ENCODE peak calls at places on chromosomes 1 and 21, in five cellular contexts. R is transverse colon, A is A549, C is fibroblast of pulmonary artery, S is MM.1S. E is an unnamed sample.

GRCh38 chr1:67590329-67590728 is 94.7 kb upstream of the GADD45A start:
- DNase-seq in R (peak; percentile 18), A (no peak), C (peak; percentile 78), S (no peak), E (no peak)

GRCh38 chr21:42058631-42059111 is 12.4 kb upstream of the UMODL1 start:
- DNase-seq in R (no peak), A (no peak), C (no peak), S (no peak), E (no peak)

GRCh38 chr1:77347646-77348045 is 65.8 kb downstream of the AK5 start:
- DNase-seq in R (no peak), A (peak; percentile 64), C (peak; percentile 92), S (no peak), E (no peak)

GRCh38 chr1:151568626-151569088 is 28.5 kb downstream of the TUFT1 start:
- DNase-seq in R (no peak), A (no peak), C (no peak), S (no peak), E (no peak)

GRCh38 chr21:35138665-35139381 is 89.7 kb upstream of the RUNX1 start:
- DNase-seq in R (no peak), A (no peak), C (peak; percentile 85), S (no peak), E (peak; percentile 13)

GRCh38 chr1:6683434-6683833 is 18.2 kb downstream of the DNAJC11 start:
- DNase-seq in R (no peak), A (no peak), C (no peak), S (no peak), E (no peak)

GRCh38 chr1:113118266-113118665 is 45.3 kb downstream of the LRIG2 start:
- DNase-seq in R (no peak), A (no peak), C (no peak), S (no peak), E (no peak)

GRCh38 chr1:30111431-30111830 is 612.0 kb downstream of the MATN1 start:
- DNase-seq in R (peak; percentile 51), A (peak; percentile 28), C (peak; percentile 52), S (peak; percentile 15), E (no peak)

GRCh38 chr1:20981903-20982695 is 194.6 kb downstream of the EIF4G3 start:
- DNase-seq in R (no peak), A (no peak), C (peak; percentile 61), S (no peak), E (no peak)

GRCh38 chr1:224554620-224555259 is 61.4 kb upstream of the CNIH3 start:
- DNase-seq in R (no peak), A (no peak), C (no peak), S (no peak), E (no peak)

GRCh38 chr21:38740131-38740530 is 65.6 kb upstream of the ETS2 start:
- DNase-seq in R (no peak), A (no peak), C (no peak), S (no peak), E (no peak)

GRCh38 chr21:33110340-33110715 is 40.4 kb downstream of the OLIG1 start:
- DNase-seq in R (no peak), A (no peak), C (no peak), S (no peak), E (no peak)

GRCh38 chr1:227797144-227797543 is 18.3 kb upstream of the PRSS38 start:
- DNase-seq in R (no peak), A (no peak), C (no peak), S (no peak), E (no peak)

GRCh38 chr1:157497284-157497683 is 55.0 kb downstream of the FCRL5 start:
- DNase-seq in R (no peak), A (no peak), C (no peak), S (peak; percentile 55), E (no peak)

GRCh38 chr1:8025671-8026144 is 401 bp downstream of the ERRFI1 start:
- DNase-seq in R (no peak), A (no peak), C (no peak), S (no peak), E (no peak)

GRCh38 chr21:45977396-45977795 is 4.2 kb upstream of the COL6A1 start:
- DNase-seq in R (peak; percentile 24), A (no peak), C (no peak), S (no peak), E (no peak)

GRCh38 chr21:33096426-33096825 is 26.5 kb downstream of the OLIG1 start:
- DNase-seq in R (no peak), A (no peak), C (no peak), S (no peak), E (no peak)

GRCh38 chr1:37601441-37601840 is 5.7 kb upstream of the GNL2 start:
- DNase-seq in R (no peak), A (no peak), C (no peak), S (no peak), E (no peak)

GRCh38 chr1:154847891-154848290 is 22.2 kb downstream of the KCNN3 start:
- DNase-seq in R (no peak), A (no peak), C (peak; percentile 23), S (no peak), E (no peak)

GRCh38 chr1:36150296-36151132 is 1.2 kb upstream of the TRAPPC3 start:
- DNase-seq in R (peak; percentile 94), A (peak; percentile 82), C (peak; percentile 95), S (peak; percentile 87), E (no peak)

GRCh38 chr1:200896571-200897187 is 2.0 kb downstream of the INAVA start:
- DNase-seq in R (peak; percentile 92), A (peak; percentile 93), C (peak; percentile 28), S (no peak), E (no peak)

GRCh38 chr1:196415978-196416377 is 192.3 kb downstream of the KCNT2 start:
- DNase-seq in R (no peak), A (no peak), C (no peak), S (no peak), E (no peak)

GRCh38 chr1:96782861-96783260 is 61.3 kb downstream of the PTBP2 start:
- DNase-seq in R (no peak), A (no peak), C (peak; percentile 29), S (no peak), E (no peak)

GRCh38 chr1:209850342-209850979 is 22.7 kb downstream of the UTP25 start:
- DNase-seq in R (peak; percentile 13), A (peak; percentile 44), C (peak; percentile 86), S (peak; percentile 37), E (no peak)

GRCh38 chr1:79792212-79792575 is 785.7 kb upstream of the ADGRL4 start:
- DNase-seq in R (no peak), A (no peak), C (peak; percentile 93), S (no peak), E (no peak)

GRCh38 chr21:37380349-37381323 is 14.1 kb downstream of the DYRK1A start:
- DNase-seq in R (no peak), A (no peak), C (no peak), S (no peak), E (no peak)

GRCh38 chr1:234067584-234067983 is 163.1 kb downstream of the SLC35F3 start:
- DNase-seq in R (no peak), A (no peak), C (no peak), S (no peak), E (no peak)

GRCh38 chr1:226608699-226609505 is 60.3 kb downstream of the STUM start:
- DNase-seq in R (peak; percentile 74), A (peak; percentile 72), C (peak; percentile 75), S (peak; percentile 73), E (no peak)

GRCh38 chr1:76254165-76255043 is 179.9 kb downstream of the ST6GALNAC3 start:
- DNase-seq in R (no peak), A (no peak), C (peak; percentile 34), S (no peak), E (no peak)

GRCh38 chr1:215567491-215568286 is 585 bp downstream of the KCTD3 start:
- DNase-seq in R (peak; percentile 51), A (peak; percentile 65), C (peak; percentile 56), S (peak; percentile 52), E (peak; percentile 24)

GRCh38 chr1:118075116-118075515 is 109.9 kb downstream of the SPAG17 start:
- DNase-seq in R (no peak), A (no peak), C (peak; percentile 6), S (no peak), E (no peak)

GRCh38 chr1:1204425-1204920 is 1.9 kb downstream of the TNFRSF18 start:
- DNase-seq in R (no peak), A (no peak), C (no peak), S (no peak), E (no peak)

GRCh38 chr1:198212675-198213074 is 55.9 kb downstream of the NEK7 start:
- DNase-seq in R (no peak), A (no peak), C (peak; percentile 94), S (no peak), E (no peak)

DNA sequence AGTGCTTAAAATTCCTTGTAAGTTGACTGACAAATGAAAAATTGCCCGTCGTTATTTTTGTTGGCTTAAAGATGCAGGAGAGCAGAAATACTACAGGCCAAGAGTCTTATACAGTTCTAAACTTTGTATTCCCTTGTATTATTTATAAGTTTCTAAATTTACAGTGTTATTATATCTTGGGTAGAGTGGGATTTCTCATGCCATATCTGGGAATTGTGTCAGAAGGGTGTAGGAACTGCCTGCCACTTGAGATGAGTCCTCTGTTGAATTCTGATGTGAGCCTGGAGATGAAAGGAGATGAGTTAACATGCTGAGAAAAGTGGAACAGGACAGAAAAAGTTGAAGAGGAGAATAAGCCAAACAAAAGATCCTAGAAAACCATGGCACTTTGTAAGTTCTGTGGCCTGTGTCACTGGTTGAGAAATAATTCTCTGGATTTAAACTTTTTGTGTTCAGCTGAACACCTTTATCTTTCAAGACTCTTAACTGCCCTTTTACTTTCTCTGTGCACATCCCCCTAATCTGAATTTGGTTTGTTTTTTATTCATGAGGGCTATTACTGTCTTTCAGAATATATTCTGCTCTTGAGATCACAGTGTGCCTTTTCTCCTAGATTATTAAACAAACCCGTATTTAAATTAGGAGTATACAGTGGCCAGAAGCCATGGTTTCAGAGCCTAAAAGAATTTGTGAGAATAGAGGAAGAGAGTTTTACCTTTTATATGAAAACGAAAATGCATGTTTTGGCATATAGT is 1.5 kb downstream of the DESI2 start:
- DNase-seq in R (no peak), A (no peak), C (no peak), S (no peak), E (no peak)
- H3K4me3 ChIP-seq in R (no peak overlapping the region), A (peak overlapping the region; percentile 92), C (peak overlapping the region; percentile 77), S (peak overlapping the region; percentile 72), E (peak overlapping the region; percentile 73)

GRCh38 chr1:99239690-99240089 is 24.6 kb upstream of the PLPPR4 start:
- DNase-seq in R (no peak), A (no peak), C (no peak), S (no peak), E (no peak)
- TF ChIP-seq CTCF in R (no peak), A (no peak), C (no peak), S (no peak), E (no peak)

GRCh38 chr1:166843769-166844596 is 4.7 kb downstream of the POGK start:
- DNase-seq in R (peak; percentile 15), A (no peak), C (peak; percentile 16), S (no peak), E (no peak)
- H3K4me3 ChIP-seq in R (no peak overlapping the region), A (no peak overlapping the region), C (no peak overlapping the region), S (no peak overlapping the region), E (no peak overlapping the region)

GRCh38 chr1:26554781-26555180 is 25.2 kb downstream of the RPS6KA1 start:
- DNase-seq in R (no peak), A (no peak), C (no peak), S (no peak), E (no peak)

GRCh38 chr1:26552720-26553119 is 23.2 kb downstream of the RPS6KA1 start:
- DNase-seq in R (no peak), A (no peak), C (no peak), S (no peak), E (no peak)

GRCh38 chr1:26548841-26549240 is 19.3 kb downstream of the RPS6KA1 start:
- DNase-seq in R (no peak), A (no peak), C (no peak), S (no peak), E (no peak)

GRCh38 chr1:26553942-26554682 is 24.6 kb downstream of the RPS6KA1 start:
- DNase-seq in R (no peak), A (no peak), C (no peak), S (no peak), E (no peak)

GRCh38 chr1:26550946-26551345 is 21.4 kb downstream of the RPS6KA1 start:
- DNase-seq in R (no peak), A (no peak), C (no peak), S (no peak), E (no peak)
- TF ChIP-seq CTCF in R (no peak), A (no peak), C (no peak), S (no peak), E (no peak)